ENCODE peak calls at places on chromosomes 2 and 18, in ten cellular contexts. A is PC-9, L is GM23248, J is cardiac muscle cell, R is thyroid gland, I is iPS DF 6.9, V is GM23338, G is stomach, W is gastrocnemius medialis, C is upper lobe of right lung. T is an unnamed sample.
A peak's percentile ranks its signal among the peaks of the same experiment; 100 is the strongest.

GRCh38 chr18:59149007-59149406 is 9.3 kb downstream of the SEC11C start:
- DNase-seq in G (no peak), R (no peak), W (no peak), L (no peak), C (no peak), V (no peak), J (no peak), I (no peak), A (no peak), T (no peak)

GRCh38 chr2:241618296-241618805 is 18.6 kb downstream of the THAP4 start:
- DNase-seq in V (no peak), I (no peak), W (no peak), A (no peak), L (no peak), G (no peak), J (no peak), R (no peak), C (no peak), T (no peak)

GRCh38 chr18:54830260-54830659 is 2.0 kb downstream of the RAB27B start:
- DNase-seq in G (no peak), C (no peak), W (no peak), L (peak; percentile 6), A (peak; percentile 68), J (no peak), I (no peak), V (no peak), R (no peak), T (no peak)

GRCh38 chr2:85199692-85200091 is 66.5 kb downstream of the TCF7L1 start:
- DNase-seq in C (no peak), W (no peak), J (peak; percentile 75), A (no peak), G (no peak), V (no peak), L (peak; percentile 59), R (no peak), I (no peak), T (no peak)

GRCh38 chr2:101622633-101623521 is 74.6 kb upstream of the MAP4K4 start:
- DNase-seq in J (no peak), A (no peak), I (no peak), V (no peak), L (no peak), W (no peak), G (no peak), C (no peak), R (no peak), T (no peak)

GRCh38 chr2:31238126-31238905 is 4.4 kb downstream of the EHD3 start:
- DNase-seq in I (no peak), J (no peak), C (no peak), V (no peak), R (no peak), G (no peak), L (no peak), A (no peak), W (no peak), T (no peak)

GRCh38 chr2:159936471-159936870 is 125.9 kb downstream of the PLA2R1 start:
- DNase-seq in C (no peak), G (no peak), R (no peak), I (peak; percentile 29), L (no peak), A (no peak), J (no peak), W (no peak), V (peak; percentile 31), T (no peak)

GRCh38 chr2:215712850-215713230 is 277.0 kb upstream of the FN1 start:
- DNase-seq in W (no peak), L (peak; percentile 45), V (no peak), J (peak; percentile 45), G (no peak), I (no peak), R (no peak), A (no peak), C (no peak), T (no peak)

GRCh38 chr2:64766841-64767669 is 113.3 kb upstream of the SERTAD2 start:
- DNase-seq in R (no peak), V (no peak), C (no peak), I (no peak), G (no peak), W (no peak), J (peak; percentile 60), A (no peak), L (peak; percentile 75), T (no peak)

GRCh38 chr18:39661856-39662366 is 2096.3 kb upstream of the CELF4 start:
- DNase-seq in W (no peak), I (no peak), R (no peak), C (no peak), G (no peak), L (no peak), V (no peak), A (no peak), J (no peak), T (no peak)

GRCh38 chr2:24613154-24613814 is 122.2 kb downstream of the NCOA1 start:
- DNase-seq in L (peak; percentile 77), I (peak; percentile 52), G (no peak), J (peak; percentile 81), W (peak; percentile 18), R (no peak), V (peak; percentile 89), C (no peak), A (peak; percentile 42), T (peak; percentile 49)

GRCh38 chr2:15331787-15332186 is 229.3 kb downstream of the NBAS start:
- DNase-seq in J (peak; percentile 15), W (no peak), G (no peak), R (no peak), C (no peak), L (no peak), I (no peak), V (no peak), A (no peak), T (no peak)

GRCh38 chr2:191869178-191869577 is 22.3 kb upstream of the CAVIN2 start:
- DNase-seq in W (no peak), G (no peak), A (no peak), V (peak; percentile 95), L (peak; percentile 27), I (peak; percentile 72), J (peak; percentile 57), R (no peak), C (no peak), T (no peak)

GRCh38 chr2:168198476-168199192 is 48.8 kb downstream of the STK39 start:
- DNase-seq in L (peak; percentile 78), A (peak; percentile 46), I (no peak), W (no peak), J (peak; percentile 37), R (no peak), G (no peak), C (no peak), V (no peak), T (no peak)

GRCh38 chr2:201966691-201967388 is 66.8 kb upstream of the FZD7 start:
- DNase-seq in I (no peak), W (no peak), C (no peak), J (no peak), L (no peak), A (no peak), V (peak; percentile 17), G (no peak), R (no peak), T (no peak)

GRCh38 chr2:45888167-45888566 is 236.7 kb downstream of the PRKCE start:
- DNase-seq in W (no peak), I (no peak), A (peak; percentile 67), V (no peak), R (no peak), J (peak; percentile 72), L (peak; percentile 75), C (no peak), G (no peak), T (no peak)

GRCh38 chr2:45888641-45889040 is 237.2 kb downstream of the PRKCE start:
- DNase-seq in A (no peak), V (no peak), G (no peak), L (no peak), J (no peak), R (no peak), I (no peak), C (no peak), W (no peak), T (no peak)

GRCh38 chr2:45889620-45890019 is 238.1 kb downstream of the PRKCE start:
- DNase-seq in I (no peak), R (no peak), V (no peak), G (no peak), C (no peak), L (no peak), A (no peak), J (no peak), W (no peak), T (no peak)

GRCh38 chr2:45890094-45890646 is 238.7 kb downstream of the PRKCE start:
- DNase-seq in J (no peak), W (no peak), I (no peak), R (no peak), C (no peak), G (no peak), V (no peak), L (no peak), A (no peak), T (no peak)

GRCh38 chr2:45889053-45889452 is 237.6 kb downstream of the PRKCE start:
- DNase-seq in R (no peak), V (peak; percentile 50), G (no peak), I (peak; percentile 2), L (no peak), C (no peak), A (no peak), W (no peak), J (peak; percentile 25), T (no peak)
- H3K4me1 ChIP-seq in R (peaks cover 23% of the 10 kb centered on the region), V (peaks cover 3% of the 10 kb centered on the region), G (peaks cover 46% of the 10 kb centered on the region), I (no peaks in the 10 kb centered on the region), L (peaks cover 24% of the 10 kb centered on the region), C (peaks cover 90% of the 10 kb centered on the region), A (peaks cover 6% of the 10 kb centered on the region), W (peaks cover 6% of the 10 kb centered on the region), J (peaks cover 90% of the 10 kb centered on the region), T (no peaks in the 10 kb centered on the region)

GRCh38 chr2:45168731-45169338 is 159.6 kb upstream of the SIX2 start:
- DNase-seq in A (peak; percentile 47), G (no peak), I (no peak), R (peak; percentile 8), C (no peak), L (peak; percentile 46), W (no peak), J (peak; percentile 32), V (peak; percentile 55), T (peak; percentile 59)
- H3K4me3 ChIP-seq in A (peak overlapping the region; percentile 79), G (peak overlapping the region; percentile 54), I (peak overlapping the region; percentile 58), R (no peak overlapping the region), C (peak overlapping the region; percentile 37), L (peak overlapping the region; percentile 70), W (peak overlapping the region; percentile 62), J (peak overlapping the region; percentile 41), V (peak overlapping the region; percentile 63), T (peak overlapping the region; percentile 82)

GRCh38 chr2:240129311-240129710 is 6.8 kb downstream of the COPS9 start:
- DNase-seq in L (no peak), I (no peak), G (no peak), C (no peak), V (no peak), J (no peak), A (no peak), W (no peak), R (no peak), T (no peak)
- H3K36me3 ChIP-seq in L (no peaks in the 10 kb centered on the region), I (peaks cover 28% of the 10 kb centered on the region), G (peaks cover 83% of the 10 kb centered on the region), C (peaks cover 57% of the 10 kb centered on the region), V (peaks cover 35% of the 10 kb centered on the region), J (peaks cover 23% of the 10 kb centered on the region), A (peaks cover 28% of the 10 kb centered on the region), W (peaks cover 38% of the 10 kb centered on the region), R (peaks cover 35% of the 10 kb centered on the region), T (peaks cover 67% of the 10 kb centered on the region)

DNA sequence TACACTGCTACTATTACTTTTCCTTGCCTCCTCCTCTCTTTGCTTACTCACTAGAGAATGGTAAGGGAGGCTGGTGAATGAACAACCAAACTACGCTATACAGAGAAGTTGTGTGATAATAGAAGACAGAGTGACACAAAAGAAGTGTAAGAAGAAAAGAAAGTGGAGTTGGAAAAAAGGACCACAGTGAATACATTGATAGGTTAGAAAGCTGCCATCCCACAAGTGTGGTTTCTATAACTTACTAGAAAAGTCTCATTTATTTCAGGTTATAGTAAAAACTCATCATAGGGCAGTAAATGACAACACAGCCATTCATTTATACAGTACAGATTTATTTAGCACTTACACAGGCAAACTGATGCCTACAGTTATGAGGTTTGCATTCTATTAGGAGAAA is 77.3 kb downstream of the TTC21B start:
- DNase-seq in I (no peak), G (no peak), W (no peak), R (no peak), L (no peak), A (no peak), V (no peak), C (no peak), J (no peak), T (no peak)
- H3K4me1 ChIP-seq in I (no peaks in the 10 kb centered on the region), G (no peaks in the 10 kb centered on the region), W (no peaks in the 10 kb centered on the region), R (no peaks in the 10 kb centered on the region), L (peaks cover 18% of the 10 kb centered on the region), A (no peaks in the 10 kb centered on the region), V (no peaks in the 10 kb centered on the region), C (peaks cover 6% of the 10 kb centered on the region), J (no peaks in the 10 kb centered on the region), T (no peaks in the 10 kb centered on the region)

T was measured in psoas muscle.